ENCODE peak calls at places on chromosomes 6 and 20, in five cellular contexts. B, O, Z, F and D are unnamed samples.

GRCh38 chr6:13302291-13302690 is 26.0 kb downstream of the TBC1D7 start:
- DNase-seq in B (no peak), O (no peak), Z (no peak), F (no peak), D (no peak)

GRCh38 chr20:58913079-58913478 is 60.6 kb downstream of the GNAS start:
- DNase-seq in B (no peak), O (no peak), Z (no peak), F (no peak), D (no peak)

GRCh38 chr20:18879262-18879661 is 65.7 kb downstream of the SCP2D1 start:
- DNase-seq in B (no peak), O (no peak), Z (no peak), F (no peak), D (no peak)

GRCh38 chr6:119443993-119444641 is 94.6 kb upstream of the MAN1A1 start:
- DNase-seq in B (no peak), O (peak), Z (no peak), F (no peak), D (no peak)

GRCh38 chr6:84408028-84408427 is 180.6 kb upstream of the CEP162 start:
- DNase-seq in B (no peak), O (no peak), Z (no peak), F (no peak), D (no peak)

GRCh38 chr6:121435444-121436069 is at the start of gene GJA1:
- DNase-seq in B (peak), O (peak), Z (no peak), F (peak), D (no peak)

GRCh38 chr20:2656471-2657117 is 4.2 kb downstream of the NOP56 start:
- DNase-seq in B (no peak), O (no peak), Z (no peak), F (peak), D (no peak)

GRCh38 chr6:72619883-72620696 is 1.8 kb upstream of the KCNQ5 start:
- DNase-seq in B (peak), O (peak), Z (peak), F (peak), D (peak)

GRCh38 chr6:91710356-91710755 is 1123.5 kb upstream of the MAP3K7 start:
- DNase-seq in B (no peak), O (no peak), Z (no peak), F (no peak), D (no peak)

GRCh38 chr20:32227316-32227715 is 19.6 kb downstream of the POFUT1 start:
- DNase-seq in B (no peak), O (no peak), Z (peak), F (peak), D (no peak)

GRCh38 chr20:36644713-36645109 is 1.3 kb downstream of the SLA2 start:
- DNase-seq in B (no peak), O (no peak), Z (no peak), F (no peak), D (peak)

GRCh38 chr20:36642136-36642535 is 3.9 kb downstream of the SLA2 start:
- DNase-seq in B (no peak), O (no peak), Z (no peak), F (peak), D (no peak)

GRCh38 chr20:36645998-36646397 is at the start of gene SLA2:
- DNase-seq in B (peak), O (no peak), Z (peak), F (peak), D (peak)

GRCh38 chr20:36645353-36645752 is 643 bp downstream of the SLA2 start:
- DNase-seq in B (no peak), O (no peak), Z (no peak), F (no peak), D (no peak)

GRCh38 chr20:36644032-36644712 is 1.8 kb downstream of the SLA2 start:
- DNase-seq in B (no peak), O (no peak), Z (peak), F (no peak), D (peak)
- TF ChIP-seq CTCF in B (no peak), O (no peak), Z (no peak), F (no peak), D (no peak)

DNA sequence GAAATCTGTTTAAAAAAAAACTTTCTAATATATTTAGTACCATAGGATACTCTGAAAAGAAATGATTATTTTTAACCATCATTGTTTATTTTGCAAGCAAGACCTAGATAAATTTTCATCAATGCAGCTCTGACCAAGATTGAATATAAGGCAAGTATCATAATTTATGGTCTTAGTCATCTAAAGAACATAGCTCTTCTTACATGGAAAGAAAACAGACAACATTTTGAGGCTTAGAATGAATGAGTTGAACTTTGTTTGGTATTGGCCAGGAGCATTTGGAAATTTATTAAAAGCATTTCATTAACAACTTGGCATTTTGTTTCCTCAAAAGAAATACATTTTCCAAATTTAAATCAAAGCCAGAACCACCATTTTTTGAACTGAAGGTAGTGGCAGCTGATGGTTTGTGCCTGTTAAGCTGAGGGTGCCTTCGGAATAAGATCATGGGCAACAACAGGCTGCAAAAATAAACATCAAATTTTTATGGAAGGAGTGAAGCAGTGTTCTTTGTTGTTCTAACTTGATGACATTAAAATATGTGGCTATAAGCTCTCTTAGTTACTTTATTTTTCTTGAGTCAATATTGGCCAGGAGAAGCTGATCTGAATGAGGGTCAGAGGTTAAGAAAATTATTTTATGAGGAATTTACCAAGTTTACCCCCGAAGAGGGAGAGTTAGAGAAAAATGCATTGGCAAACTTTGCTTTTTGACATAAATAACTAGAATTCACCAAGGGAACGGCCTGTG is 6.7 kb upstream of the ATXN1 start:
- DNase-seq in B (no peak), O (no peak), Z (no peak), F (no peak), D (no peak)
- H3K4me3 ChIP-seq in B (no peak), O (no peak), Z (no peak), F (no peak), D (no peak)

GRCh38 chr6:43089874-43090556 is 13.9 kb downstream of the PTK7 start:
- DNase-seq in B (peak), O (no peak), Z (no peak), F (no peak), D (no peak)
- TF ChIP-seq CTCF in B (no peak), O (no peak), Z (no peak), F (no peak), D (no peak)

GRCh38 chr6:96015321-96015790 is 418 bp upstream of the FUT9 start:
- DNase-seq in B (no peak), O (no peak), Z (no peak), F (no peak), D (no peak)
- H3K4me3 ChIP-seq in B (no peak), O (no peak), Z (no peak), F (no peak), D (no peak)

GRCh38 chr6:16168858-16169257 is 40.0 kb downstream of the MYLIP start:
- DNase-seq in B (no peak), O (peak), Z (no peak), F (peak), D (no peak)
- TF ChIP-seq CTCF in B (no peak), O (peak), Z (no peak), F (peak), D (peak)